ENCODE peak calls at places on chromosome 10, in eight cellular contexts. One of them, this sample, is unnamed.

GRCh38 chr10:8659982-8660381 is 605.5 kb downstream of the GATA3 start:
- DNase-seq in T-helper 17 cell: no peak
- DNase-seq in kidney: no peak
- DNase-seq in myocyte: no peak
- DNase-seq in neuronal stem cell: no peak
- DNase-seq in activated CD4-positive, alpha-beta T cell treated with anti-CD3 and anti-CD28 coated beads, Interleukin-2, amount 10 ng/mL, durations not matched to agents 7 days and 5 days: no peak
- DNase-seq in activated CD8-positive, alpha-beta memory T cell treated with anti-CD3 and anti-CD28 coated beads for 4 hours: no peak
- DNase-seq in nucleus accumbens: no peak
- DNase-seq in this sample: no peak

GRCh38 chr10:74775099-74775498 is 51.3 kb upstream of the KAT6B start:
- DNase-seq in T-helper 17 cell: no peak
- DNase-seq in kidney: no peak
- DNase-seq in myocyte: no peak
- DNase-seq in neuronal stem cell: no peak
- DNase-seq in activated CD4-positive, alpha-beta T cell treated with anti-CD3 and anti-CD28 coated beads, Interleukin-2, amount 10 ng/mL, durations not matched to agents 7 days and 5 days: no peak
- DNase-seq in activated CD8-positive, alpha-beta memory T cell treated with anti-CD3 and anti-CD28 coated beads for 4 hours: no peak
- DNase-seq in nucleus accumbens: no peak
- DNase-seq in this sample: no peak

GRCh38 chr10:24215603-24216002 is 6.7 kb downstream of the KIAA1217 start:
- DNase-seq in T-helper 17 cell: no peak
- DNase-seq in kidney: no peak
- DNase-seq in myocyte: no peak
- DNase-seq in neuronal stem cell: no peak
- DNase-seq in activated CD4-positive, alpha-beta T cell treated with anti-CD3 and anti-CD28 coated beads, Interleukin-2, amount 10 ng/mL, durations not matched to agents 7 days and 5 days: no peak
- DNase-seq in activated CD8-positive, alpha-beta memory T cell treated with anti-CD3 and anti-CD28 coated beads for 4 hours: no peak
- DNase-seq in nucleus accumbens: no peak
- DNase-seq in this sample: no peak

GRCh38 chr10:14374745-14375445 is 44.2 kb upstream of the FRMD4A start:
- DNase-seq in T-helper 17 cell: no peak
- DNase-seq in kidney: no peak
- DNase-seq in myocyte: no peak
- DNase-seq in neuronal stem cell: no peak
- DNase-seq in activated CD4-positive, alpha-beta T cell treated with anti-CD3 and anti-CD28 coated beads, Interleukin-2, amount 10 ng/mL, durations not matched to agents 7 days and 5 days: no peak
- DNase-seq in activated CD8-positive, alpha-beta memory T cell treated with anti-CD3 and anti-CD28 coated beads for 4 hours: no peak
- DNase-seq in nucleus accumbens: no peak
- DNase-seq in this sample: no peak

GRCh38 chr10:71244638-71245419 is 32.5 kb downstream of the UNC5B start:
- DNase-seq in T-helper 17 cell: no peak
- DNase-seq in kidney: peak; percentile 90
- DNase-seq in myocyte: peak; percentile 63
- DNase-seq in neuronal stem cell: no peak
- DNase-seq in activated CD4-positive, alpha-beta T cell treated with anti-CD3 and anti-CD28 coated beads, Interleukin-2, amount 10 ng/mL, durations not matched to agents 7 days and 5 days: no peak
- DNase-seq in activated CD8-positive, alpha-beta memory T cell treated with anti-CD3 and anti-CD28 coated beads for 4 hours: no peak
- DNase-seq in nucleus accumbens: no peak
- DNase-seq in this sample: peak; percentile 40

GRCh38 chr10:13503745-13504463 is 24.9 kb downstream of the BEND7 start:
- DNase-seq in T-helper 17 cell: no peak
- DNase-seq in kidney: no peak
- DNase-seq in myocyte: peak; percentile 96
- DNase-seq in neuronal stem cell: no peak
- DNase-seq in activated CD4-positive, alpha-beta T cell treated with anti-CD3 and anti-CD28 coated beads, Interleukin-2, amount 10 ng/mL, durations not matched to agents 7 days and 5 days: no peak
- DNase-seq in activated CD8-positive, alpha-beta memory T cell treated with anti-CD3 and anti-CD28 coated beads for 4 hours: no peak
- DNase-seq in nucleus accumbens: no peak
- DNase-seq in this sample: no peak

GRCh38 chr10:119253433-119254174 is 46.2 kb downstream of the GRK5 start:
- DNase-seq in T-helper 17 cell: no peak
- DNase-seq in kidney: peak; percentile 91
- DNase-seq in myocyte: peak; percentile 92
- DNase-seq in neuronal stem cell: no peak
- DNase-seq in activated CD4-positive, alpha-beta T cell treated with anti-CD3 and anti-CD28 coated beads, Interleukin-2, amount 10 ng/mL, durations not matched to agents 7 days and 5 days: no peak
- DNase-seq in activated CD8-positive, alpha-beta memory T cell treated with anti-CD3 and anti-CD28 coated beads for 4 hours: peak; percentile 23
- DNase-seq in nucleus accumbens: no peak
- DNase-seq in this sample: no peak

GRCh38 chr10:127313996-127314700 is 117.8 kb upstream of the INSYN2A start:
- DNase-seq in T-helper 17 cell: no peak
- DNase-seq in kidney: no peak
- DNase-seq in myocyte: no peak
- DNase-seq in neuronal stem cell: no peak
- DNase-seq in activated CD4-positive, alpha-beta T cell treated with anti-CD3 and anti-CD28 coated beads, Interleukin-2, amount 10 ng/mL, durations not matched to agents 7 days and 5 days: no peak
- DNase-seq in activated CD8-positive, alpha-beta memory T cell treated with anti-CD3 and anti-CD28 coated beads for 4 hours: no peak
- DNase-seq in nucleus accumbens: no peak
- DNase-seq in this sample: no peak

GRCh38 chr10:114995468-114995867 is 57.5 kb downstream of the TRUB1 start:
- DNase-seq in T-helper 17 cell: no peak
- DNase-seq in kidney: no peak
- DNase-seq in myocyte: no peak
- DNase-seq in neuronal stem cell: no peak
- DNase-seq in activated CD4-positive, alpha-beta T cell treated with anti-CD3 and anti-CD28 coated beads, Interleukin-2, amount 10 ng/mL, durations not matched to agents 7 days and 5 days: no peak
- DNase-seq in activated CD8-positive, alpha-beta memory T cell treated with anti-CD3 and anti-CD28 coated beads for 4 hours: no peak
- DNase-seq in nucleus accumbens: no peak
- DNase-seq in this sample: no peak

GRCh38 chr10:133116455-133116854 is 28.7 kb downstream of the ADGRA1 start:
- DNase-seq in T-helper 17 cell: no peak
- DNase-seq in kidney: no peak
- DNase-seq in myocyte: no peak
- DNase-seq in neuronal stem cell: no peak
- DNase-seq in activated CD4-positive, alpha-beta T cell treated with anti-CD3 and anti-CD28 coated beads, Interleukin-2, amount 10 ng/mL, durations not matched to agents 7 days and 5 days: no peak
- DNase-seq in activated CD8-positive, alpha-beta memory T cell treated with anti-CD3 and anti-CD28 coated beads for 4 hours: no peak
- DNase-seq in nucleus accumbens: no peak
- DNase-seq in this sample: no peak

GRCh38 chr10:16509996-16510395 is 11.7 kb downstream of the C1QL3 start:
- DNase-seq in T-helper 17 cell: no peak
- DNase-seq in kidney: no peak
- DNase-seq in myocyte: peak; percentile 6
- DNase-seq in neuronal stem cell: no peak
- DNase-seq in activated CD4-positive, alpha-beta T cell treated with anti-CD3 and anti-CD28 coated beads, Interleukin-2, amount 10 ng/mL, durations not matched to agents 7 days and 5 days: no peak
- DNase-seq in activated CD8-positive, alpha-beta memory T cell treated with anti-CD3 and anti-CD28 coated beads for 4 hours: no peak
- DNase-seq in nucleus accumbens: no peak
- DNase-seq in this sample: peak; percentile 23